ENCODE peak calls at places on chromosomes 13 and 19, in ten cellular contexts. Y is nephron progenitor cell, N is BE2C, S is uterus, U is endodermal cell, D is testis, E is colonic mucosa, C is esophagus muscularis mucosa, T is mesothelial cell of epicardium, R is HL-60. F is an unnamed sample.

GRCh38 chr19:13143135-13143534 is 7.0 kb downstream of the STX10 start:
- DNase-seq in Y (no peak), N (no peak), S (no peak), U (no peak), D (no peak), E (no peak), C (no peak), T (no peak), R (no peak), F (no peak)

GRCh38 chr19:23099966-23100365 is 16.9 kb upstream of the ZNF730 start:
- DNase-seq in Y (no peak), N (no peak), S (no peak), U (no peak), D (no peak), E (no peak), C (no peak), T (no peak), R (no peak), F (no peak)

GRCh38 chr19:35764432-35765315 is 6.7 kb downstream of the PROSER3 start:
- DNase-seq in Y (no peak), N (no peak), S (no peak), U (no peak), D (no peak), E (no peak), C (no peak), T (no peak), R (no peak), F (peak; percentile 19)

GRCh38 chr13:114111577-114111976 is 20.8 kb downstream of the RASA3 start:
- DNase-seq in Y (no peak), N (no peak), S (no peak), U (peak; percentile 44), D (no peak), E (no peak), C (no peak), T (no peak), R (no peak), F (no peak)

GRCh38 chr19:34228347-34228746 is 26.0 kb upstream of the GARRE1 start:
- DNase-seq in Y (no peak), N (no peak), S (no peak), U (no peak), D (no peak), E (no peak), C (no peak), T (no peak), R (no peak), F (no peak)

GRCh38 chr19:1408300-1409203 is 1.2 kb downstream of the DAZAP1 start:
- DNase-seq in Y (peak; percentile 65), N (no peak), S (peak; percentile 37), U (peak; percentile 72), D (peak; percentile 40), E (peak; percentile 50), C (no peak), T (no peak), R (no peak), F (no peak)

GRCh38 chr19:7013678-7014077 is 7.6 kb downstream of the MBD3L2B start:
- DNase-seq in Y (no peak), N (no peak), S (no peak), U (no peak), D (no peak), E (peak; percentile 3), C (no peak), T (no peak), R (no peak), F (no peak)

GRCh38 chr19:49136771-49137171 is 17.4 kb downstream of the PPFIA3 start:
- DNase-seq in Y (no peak), N (no peak), S (no peak), U (no peak), D (no peak), E (peak; percentile 61), C (no peak), T (no peak), R (no peak), F (no peak)

GRCh38 chr13:90997951-90998350 is 349.5 kb upstream of the MIR17HG start:
- DNase-seq in Y (no peak), N (no peak), S (no peak), U (no peak), D (no peak), E (no peak), C (no peak), T (no peak), R (no peak), F (no peak)

GRCh38 chr19:33298146-33298911 is 4.0 kb downstream of the CEBPA start:
- DNase-seq in Y (no peak), N (no peak), S (no peak), U (peak; percentile 47), D (no peak), E (no peak), C (no peak), T (peak; percentile 48), R (no peak), F (no peak)

GRCh38 chr19:45469835-45470146 is 2.0 kb downstream of the FOSB start:
- DNase-seq in Y (no peak), N (peak; percentile 92), S (no peak), U (no peak), D (peak; percentile 96), E (no peak), C (no peak), T (no peak), R (no peak), F (no peak)

GRCh38 chr13:105804561-105805190 is 730.8 kb downstream of the EFNB2 start:
- DNase-seq in Y (no peak), N (no peak), S (no peak), U (no peak), D (no peak), E (no peak), C (no peak), T (no peak), R (no peak), F (no peak)

GRCh38 chr13:94224670-94225069 is 254.8 kb downstream of the DCT start:
- DNase-seq in Y (no peak), N (no peak), S (no peak), U (no peak), D (no peak), E (no peak), C (no peak), T (no peak), R (no peak), F (no peak)

GRCh38 chr13:21849323-21849722 is 178.4 kb downstream of the FGF9 start:
- DNase-seq in Y (peak; percentile 6), N (no peak), S (no peak), U (peak; percentile 52), D (peak; percentile 46), E (no peak), C (no peak), T (no peak), R (no peak), F (peak; percentile 45)

DNA sequence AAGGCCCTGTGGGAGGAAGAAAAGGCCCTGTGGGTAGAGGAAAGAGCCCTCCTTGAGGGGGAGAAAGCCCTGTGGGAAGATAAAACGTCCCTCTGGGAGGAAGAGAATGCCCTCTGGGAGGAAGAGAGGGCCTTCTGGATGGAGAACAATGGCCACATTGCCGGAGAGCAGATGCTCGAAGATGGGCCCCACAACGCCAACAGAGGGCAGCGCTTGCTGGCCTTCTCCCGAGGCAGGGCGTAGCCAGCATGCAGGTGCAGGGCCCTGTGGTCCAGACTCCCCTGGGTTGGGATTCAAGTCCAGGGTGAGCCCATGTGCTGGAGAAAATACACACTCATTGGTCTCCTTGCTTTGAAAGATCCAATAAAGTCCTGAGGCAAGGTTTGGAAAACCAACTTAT is 4.1 kb downstream of the CCDC70 start:
- DNase-seq in Y (no peak), N (no peak), S (no peak), U (peak; percentile 74), D (no peak), E (no peak), C (no peak), T (no peak), R (no peak), F (peak; percentile 62)
- TF ChIP-seq CTCF in Y (no peak), N (no peak), S (no peak), U (peak; percentile 69), D (no peak), E (no peak), C (no peak), T (no peak), R (no peak), F (peak; percentile 56)

GRCh38 chr13:108322206-108322824 is 52.8 kb downstream of the TNFSF13B start:
- DNase-seq in Y (no peak), N (no peak), S (no peak), U (no peak), D (no peak), E (no peak), C (no peak), T (no peak), R (peak; percentile 28), F (no peak)
- TF ChIP-seq CTCF in Y (peak; percentile 78), N (peak; percentile 66), S (peak; percentile 38), U (peak; percentile 91), D (peak; percentile 44), E (peak; percentile 75), C (peak; percentile 71), T (peak; percentile 87), R (peak; percentile 35), F (peak; percentile 85)

GRCh38 chr13:69485991-69486592 is 621.5 kb upstream of the ATXN8OS start:
- DNase-seq in Y (no peak), N (no peak), S (no peak), U (no peak), D (no peak), E (no peak), C (no peak), T (no peak), R (no peak), F (no peak)
- TF ChIP-seq CTCF in Y (no peak), N (no peak), S (no peak), U (no peak), D (no peak), E (no peak), C (no peak), T (no peak), R (no peak), F (no peak)

GRCh38 chr19:16118489-16119033 is 6.9 kb downstream of the RAB8A start:
- DNase-seq in Y (no peak), N (no peak), S (no peak), U (no peak), D (no peak), E (no peak), C (no peak), T (no peak), R (peak; percentile 65), F (no peak)

GRCh38 chr19:16115309-16116039 is 3.8 kb downstream of the RAB8A start:
- DNase-seq in Y (no peak), N (no peak), S (no peak), U (no peak), D (no peak), E (no peak), C (no peak), T (no peak), R (no peak), F (no peak)

GRCh38 chr19:16116067-16116466 is 4.4 kb downstream of the RAB8A start:
- DNase-seq in Y (no peak), N (no peak), S (no peak), U (no peak), D (no peak), E (no peak), C (no peak), T (no peak), R (no peak), F (no peak)

GRCh38 chr19:16121141-16121540 is 9.5 kb downstream of the RAB8A start:
- DNase-seq in Y (no peak), N (no peak), S (no peak), U (no peak), D (no peak), E (no peak), C (no peak), T (no peak), R (no peak), F (no peak)

DNA sequence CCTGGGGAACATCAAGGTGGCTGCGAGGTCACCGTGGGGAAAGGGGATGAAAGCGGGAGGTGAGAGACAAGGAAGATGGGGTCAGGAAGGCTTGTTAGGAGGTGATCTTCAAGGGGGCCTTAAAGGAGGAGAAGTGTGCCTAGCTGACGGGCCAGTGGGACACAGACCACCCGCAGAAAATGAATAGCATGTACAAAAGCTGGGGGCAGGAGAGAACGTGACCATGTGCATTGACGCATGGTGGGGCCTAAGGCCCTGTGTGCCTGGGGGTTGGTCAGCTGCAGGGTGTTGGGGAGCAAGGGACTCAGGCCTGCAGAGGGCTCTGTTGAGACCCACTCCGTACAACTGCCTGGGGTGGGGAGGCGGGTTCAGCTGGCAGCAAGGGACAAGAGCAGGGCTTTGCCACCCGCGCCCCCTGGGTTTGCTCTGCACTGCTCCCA is 5.9 kb downstream of the RAB8A start:
- DNase-seq in Y (no peak), N (no peak), S (no peak), U (peak; percentile 72), D (no peak), E (no peak), C (no peak), T (no peak), R (peak; percentile 52), F (peak; percentile 51)
- TF ChIP-seq CTCF in Y (no peak), N (no peak), S (no peak), U (peak; percentile 48), D (no peak), E (no peak), C (no peak), T (no peak), R (peak; percentile 27), F (peak; percentile 37)